ENCODE peak calls at places on chromosomes 3 and 15, in six cellular contexts. One of them, this sample, is unnamed.

GRCh38 chr3:42377681-42378080 is 32.7 kb downstream of the LYZL4 start:
- DNase-seq in fibroblast of the aortic adventitia: no peak
- DNase-seq in GM12865: no peak
- DNase-seq in GM13976: no peak
- DNase-seq in AG10803: no peak
- DNase-seq in MM.1S: no peak
- DNase-seq in this sample: no peak

GRCh38 chr15:87207945-87208580 is 1048.5 kb downstream of the NTRK3 start:
- DNase-seq in fibroblast of the aortic adventitia: peak
- DNase-seq in GM12865: no peak
- DNase-seq in GM13976: no peak
- DNase-seq in AG10803: peak
- DNase-seq in MM.1S: no peak
- DNase-seq in this sample: no peak

GRCh38 chr3:48502728-48503168 is 1.2 kb downstream of the SHISA5 start:
- DNase-seq in fibroblast of the aortic adventitia: no peak
- DNase-seq in GM12865: no peak
- DNase-seq in GM13976: no peak
- DNase-seq in AG10803: peak
- DNase-seq in MM.1S: no peak
- DNase-seq in this sample: no peak

GRCh38 chr3:190116551-190117067 is 4.1 kb downstream of the P3H2 start:
- DNase-seq in fibroblast of the aortic adventitia: peak
- DNase-seq in GM12865: peak
- DNase-seq in GM13976: no peak
- DNase-seq in AG10803: peak
- DNase-seq in MM.1S: no peak
- DNase-seq in this sample: no peak

GRCh38 chr15:100572362-100572983 is 29.5 kb downstream of the LINS1 start:
- DNase-seq in fibroblast of the aortic adventitia: peak
- DNase-seq in GM12865: no peak
- DNase-seq in GM13976: no peak
- DNase-seq in AG10803: peak
- DNase-seq in MM.1S: peak
- DNase-seq in this sample: no peak

GRCh38 chr3:45644467-45645201 is 44.6 kb upstream of the SACM1L start:
- DNase-seq in fibroblast of the aortic adventitia: peak
- DNase-seq in GM12865: no peak
- DNase-seq in GM13976: no peak
- DNase-seq in AG10803: peak
- DNase-seq in MM.1S: no peak
- DNase-seq in this sample: no peak

GRCh38 chr15:63522143-63522531 is 17.7 kb downstream of the USP3 start:
- DNase-seq in fibroblast of the aortic adventitia: no peak
- DNase-seq in GM12865: no peak
- DNase-seq in GM13976: no peak
- DNase-seq in AG10803: peak
- DNase-seq in MM.1S: no peak
- DNase-seq in this sample: no peak

GRCh38 chr3:88219138-88219792 is 69.5 kb downstream of the C3orf38 start:
- DNase-seq in fibroblast of the aortic adventitia: peak
- DNase-seq in GM12865: peak
- DNase-seq in GM13976: peak
- DNase-seq in AG10803: peak
- DNase-seq in MM.1S: peak
- DNase-seq in this sample: peak

GRCh38 chr3:171604370-171604769 is 144.2 kb upstream of the TNIK start:
- DNase-seq in fibroblast of the aortic adventitia: no peak
- DNase-seq in GM12865: no peak
- DNase-seq in GM13976: no peak
- DNase-seq in AG10803: peak
- DNase-seq in MM.1S: no peak
- DNase-seq in this sample: no peak

GRCh38 chr3:45890405-45890804 is 4.1 kb downstream of the CCR9 start:
- DNase-seq in fibroblast of the aortic adventitia: no peak
- DNase-seq in GM12865: no peak
- DNase-seq in GM13976: no peak
- DNase-seq in AG10803: no peak
- DNase-seq in MM.1S: no peak
- DNase-seq in this sample: no peak

GRCh38 chr3:112889357-112889756 is 42.7 kb upstream of the CD200R1L start:
- DNase-seq in fibroblast of the aortic adventitia: no peak
- DNase-seq in GM12865: no peak
- DNase-seq in GM13976: no peak
- DNase-seq in AG10803: no peak
- DNase-seq in MM.1S: no peak
- DNase-seq in this sample: no peak

GRCh38 chr3:15014606-15015328 is 50.3 kb downstream of the MRPS25 start:
- DNase-seq in fibroblast of the aortic adventitia: no peak
- DNase-seq in GM12865: no peak
- DNase-seq in GM13976: no peak
- DNase-seq in AG10803: no peak
- DNase-seq in MM.1S: no peak
- DNase-seq in this sample: no peak

GRCh38 chr3:49720383-49721164 is 1.1 kb upstream of the AMIGO3 start:
- DNase-seq in fibroblast of the aortic adventitia: no peak
- DNase-seq in GM12865: no peak
- DNase-seq in GM13976: no peak
- DNase-seq in AG10803: no peak
- DNase-seq in MM.1S: no peak
- DNase-seq in this sample: no peak

GRCh38 chr15:56765252-56765651 is 31.9 kb upstream of the ZNF280D start:
- DNase-seq in fibroblast of the aortic adventitia: peak
- DNase-seq in GM12865: peak
- DNase-seq in GM13976: no peak
- DNase-seq in AG10803: peak
- DNase-seq in MM.1S: peak
- DNase-seq in this sample: no peak

GRCh38 chr3:123919353-123919752 is 35.2 kb upstream of the MYLK start:
- DNase-seq in fibroblast of the aortic adventitia: no peak
- DNase-seq in GM12865: no peak
- DNase-seq in GM13976: no peak
- DNase-seq in AG10803: no peak
- DNase-seq in MM.1S: no peak
- DNase-seq in this sample: no peak

GRCh38 chr3:124587053-124587408 is 143.2 kb upstream of the UMPS start:
- DNase-seq in fibroblast of the aortic adventitia: no peak
- DNase-seq in GM12865: no peak
- DNase-seq in GM13976: no peak
- DNase-seq in AG10803: no peak
- DNase-seq in MM.1S: no peak
- DNase-seq in this sample: no peak

GRCh38 chr15:75775296-75776074 is 62.8 kb upstream of the CSPG4 start:
- DNase-seq in fibroblast of the aortic adventitia: no peak
- DNase-seq in GM12865: peak
- DNase-seq in GM13976: no peak
- DNase-seq in AG10803: no peak
- DNase-seq in MM.1S: no peak
- DNase-seq in this sample: no peak

GRCh38 chr3:76864375-76864774 is 175.5 kb upstream of the ROBO2 start:
- DNase-seq in fibroblast of the aortic adventitia: no peak
- DNase-seq in GM12865: no peak
- DNase-seq in GM13976: no peak
- DNase-seq in AG10803: no peak
- DNase-seq in MM.1S: no peak
- DNase-seq in this sample: no peak

GRCh38 chr3:58332575-58333179 is at the start of gene PXK:
- DNase-seq in fibroblast of the aortic adventitia: peak
- DNase-seq in GM12865: peak
- DNase-seq in GM13976: peak
- DNase-seq in AG10803: peak
- DNase-seq in MM.1S: peak
- DNase-seq in this sample: peak

GRCh38 chr3:139301654-139302053 is 42.2 kb upstream of the MRPS22 start:
- DNase-seq in fibroblast of the aortic adventitia: no peak
- DNase-seq in GM12865: no peak
- DNase-seq in GM13976: no peak
- DNase-seq in AG10803: no peak
- DNase-seq in MM.1S: no peak
- DNase-seq in this sample: no peak

GRCh38 chr15:82910721-82911120 is 41.8 kb downstream of the HOMER2 start:
- DNase-seq in fibroblast of the aortic adventitia: no peak
- DNase-seq in GM12865: no peak
- DNase-seq in GM13976: no peak
- DNase-seq in AG10803: no peak
- DNase-seq in MM.1S: no peak
- DNase-seq in this sample: no peak

GRCh38 chr15:99486371-99487336 is 79.1 kb upstream of the MEF2A start:
- DNase-seq in fibroblast of the aortic adventitia: peak
- DNase-seq in GM12865: no peak
- DNase-seq in GM13976: no peak
- DNase-seq in AG10803: peak
- DNase-seq in MM.1S: no peak
- DNase-seq in this sample: no peak

GRCh38 chr15:72342385-72342784 is 22.4 kb upstream of the CELF6 start:
- DNase-seq in fibroblast of the aortic adventitia: no peak
- DNase-seq in GM12865: peak
- DNase-seq in GM13976: peak
- DNase-seq in AG10803: no peak
- DNase-seq in MM.1S: no peak
- DNase-seq in this sample: no peak

GRCh38 chr3:128946411-128946810 is 47.5 kb downstream of the CFAP92 start:
- DNase-seq in fibroblast of the aortic adventitia: peak
- DNase-seq in GM12865: no peak
- DNase-seq in GM13976: no peak
- DNase-seq in AG10803: peak
- DNase-seq in MM.1S: no peak
- DNase-seq in this sample: no peak

GRCh38 chr3:128945041-128945877 is 48.6 kb downstream of the CFAP92 start:
- DNase-seq in fibroblast of the aortic adventitia: no peak
- DNase-seq in GM12865: no peak
- DNase-seq in GM13976: no peak
- DNase-seq in AG10803: no peak
- DNase-seq in MM.1S: no peak
- DNase-seq in this sample: no peak

GRCh38 chr3:128945878-128946175 is 48.0 kb downstream of the CFAP92 start:
- DNase-seq in fibroblast of the aortic adventitia: no peak
- DNase-seq in GM12865: no peak
- DNase-seq in GM13976: no peak
- DNase-seq in AG10803: no peak
- DNase-seq in MM.1S: no peak
- DNase-seq in this sample: no peak

GRCh38 chr3:128949158-128949557 is 44.7 kb downstream of the CFAP92 start:
- DNase-seq in fibroblast of the aortic adventitia: no peak
- DNase-seq in GM12865: no peak
- DNase-seq in GM13976: no peak
- DNase-seq in AG10803: no peak
- DNase-seq in MM.1S: no peak
- DNase-seq in this sample: no peak

GRCh38 chr3:128950223-128950938 is 43.5 kb downstream of the CFAP92 start:
- DNase-seq in fibroblast of the aortic adventitia: peak
- DNase-seq in GM12865: peak
- DNase-seq in GM13976: no peak
- DNase-seq in AG10803: peak
- DNase-seq in MM.1S: peak
- DNase-seq in this sample: no peak
- TF ChIP-seq CTCF in fibroblast of the aortic adventitia: peak
- TF ChIP-seq CTCF in GM12865: no peak
- TF ChIP-seq CTCF in GM13976: no peak
- TF ChIP-seq CTCF in AG10803: no peak
- TF ChIP-seq CTCF in MM.1S: peak
- TF ChIP-seq CTCF in this sample: peak

DNA sequence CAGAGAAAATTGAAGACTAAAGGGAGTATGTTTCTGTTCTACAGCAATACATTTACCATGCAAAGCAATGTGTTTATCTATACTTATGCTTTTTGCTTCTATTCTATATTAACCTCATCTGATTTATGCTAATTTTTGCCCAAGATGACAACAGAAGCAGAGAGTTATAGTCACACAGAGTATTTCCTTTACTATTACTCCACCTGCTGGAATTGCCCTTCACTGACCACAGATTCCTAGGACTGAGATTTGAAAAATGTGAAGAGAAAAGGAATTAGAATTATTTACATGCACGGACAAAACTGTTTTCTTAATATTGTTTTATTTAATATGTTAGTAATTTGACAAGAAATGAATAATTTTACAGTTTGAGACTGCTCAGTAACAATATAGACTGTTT is 745.6 kb downstream of the VGLL3 start:
- DNase-seq in fibroblast of the aortic adventitia: no peak
- DNase-seq in GM12865: no peak
- DNase-seq in GM13976: no peak
- DNase-seq in AG10803: no peak
- DNase-seq in MM.1S: peak
- DNase-seq in this sample: no peak
- TF ChIP-seq CTCF in fibroblast of the aortic adventitia: no peak
- TF ChIP-seq CTCF in GM12865: no peak
- TF ChIP-seq CTCF in GM13976: no peak
- TF ChIP-seq CTCF in AG10803: no peak
- TF ChIP-seq CTCF in MM.1S: peak
- TF ChIP-seq CTCF in this sample: no peak

GRCh38 chr15:68798695-68799094 is 22.0 kb downstream of the ANP32A start:
- DNase-seq in fibroblast of the aortic adventitia: no peak
- DNase-seq in GM12865: no peak
- DNase-seq in GM13976: no peak
- DNase-seq in AG10803: no peak
- DNase-seq in MM.1S: no peak
- DNase-seq in this sample: no peak

GRCh38 chr15:68796576-68796975 is 24.1 kb downstream of the ANP32A start:
- DNase-seq in fibroblast of the aortic adventitia: no peak
- DNase-seq in GM12865: no peak
- DNase-seq in GM13976: no peak
- DNase-seq in AG10803: no peak
- DNase-seq in MM.1S: no peak
- DNase-seq in this sample: no peak

GRCh38 chr15:68797589-68798377 is 22.9 kb downstream of the ANP32A start:
- DNase-seq in fibroblast of the aortic adventitia: no peak
- DNase-seq in GM12865: peak
- DNase-seq in GM13976: peak
- DNase-seq in AG10803: no peak
- DNase-seq in MM.1S: no peak
- DNase-seq in this sample: no peak

GRCh38 chr15:68795298-68795848 is 25.3 kb downstream of the ANP32A start:
- DNase-seq in fibroblast of the aortic adventitia: peak
- DNase-seq in GM12865: peak
- DNase-seq in GM13976: peak
- DNase-seq in AG10803: peak
- DNase-seq in MM.1S: peak
- DNase-seq in this sample: peak

DNA sequence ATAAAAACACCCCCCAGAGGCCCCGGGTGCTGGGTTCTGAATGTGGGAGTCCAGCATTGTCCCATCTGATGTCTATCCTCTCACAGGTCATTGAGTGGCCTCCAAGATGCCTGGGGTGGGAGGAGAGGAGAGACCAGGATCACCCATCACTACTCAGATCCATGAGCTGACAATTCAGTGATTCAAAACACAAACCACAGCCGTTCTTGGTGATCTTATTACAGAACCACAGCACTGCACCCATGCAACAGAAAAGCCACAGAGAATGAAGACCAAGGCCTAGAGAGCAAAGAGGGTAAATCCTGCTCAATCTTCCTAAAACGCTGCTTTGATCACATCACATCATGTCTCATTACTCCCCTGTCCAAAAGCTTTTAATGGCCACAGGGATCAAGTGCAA is 23.5 kb downstream of the ANP32A start:
- DNase-seq in fibroblast of the aortic adventitia: no peak
- DNase-seq in GM12865: peak
- DNase-seq in GM13976: peak
- DNase-seq in AG10803: peak
- DNase-seq in MM.1S: no peak
- DNase-seq in this sample: no peak
- TF ChIP-seq CTCF in fibroblast of the aortic adventitia: no peak
- TF ChIP-seq CTCF in GM12865: no peak
- TF ChIP-seq CTCF in GM13976: no peak
- TF ChIP-seq CTCF in AG10803: no peak
- TF ChIP-seq CTCF in MM.1S: no peak
- TF ChIP-seq CTCF in this sample: no peak

GRCh38 chr3:30750967-30751366 is 143.5 kb downstream of the GADL1 start:
- DNase-seq in fibroblast of the aortic adventitia: no peak
- DNase-seq in GM12865: no peak
- DNase-seq in GM13976: no peak
- DNase-seq in AG10803: no peak
- DNase-seq in MM.1S: no peak
- DNase-seq in this sample: no peak
- TF ChIP-seq CTCF in fibroblast of the aortic adventitia: no peak
- TF ChIP-seq CTCF in GM12865: no peak
- TF ChIP-seq CTCF in GM13976: no peak
- TF ChIP-seq CTCF in AG10803: no peak
- TF ChIP-seq CTCF in MM.1S: no peak
- TF ChIP-seq CTCF in this sample: no peak

This sample was measured in GM10248.